ENCODE peak calls at places on chromosomes 12 and 14, in five cellular contexts. M, J, C, L and R are unnamed samples. For H3K4me1, the result is how much of the 10 kb centered on the place peaks cover.

GRCh38 chr14:103073367-103073875 is 10.6 kb upstream of the LBHD2 start:
- DNase-seq in L (peak), M (no peak), J (no peak), C (no peak), R (no peak)

GRCh38 chr14:86153480-86153879 is 623.5 kb downstream of the FLRT2 start:
- DNase-seq in M (peak), J (no peak), L (no peak), C (no peak), R (no peak)

GRCh38 chr14:61965030-61965745 is 203.0 kb downstream of the SNAPC1 start:
- DNase-seq in L (no peak), J (no peak), M (peak), C (no peak), R (no peak)

GRCh38 chr12:90004319-90005074 is 295.9 kb upstream of the ATP2B1 start:
- DNase-seq in M (peak), L (no peak), J (peak), C (no peak), R (no peak)

GRCh38 chr14:38880643-38881567 is 222.1 kb downstream of the SEC23A start:
- DNase-seq in M (no peak), L (no peak), J (peak), C (no peak), R (no peak)

GRCh38 chr14:50736932-50737419 is 68.9 kb upstream of the SAV1 start:
- DNase-seq in C (no peak), M (peak), L (no peak), J (no peak), R (no peak)

GRCh38 chr14:33393895-33394405 is 455.3 kb downstream of the NPAS3 start:
- DNase-seq in J (no peak), C (no peak), L (no peak), M (no peak), R (no peak)

GRCh38 chr12:116539905-116540482 is 19.2 kb upstream of the MAP1LC3B2 start:
- DNase-seq in L (no peak), M (peak), C (no peak), J (peak), R (no peak)

GRCh38 chr12:124545508-124546418 is 21.6 kb downstream of the NCOR2 start:
- DNase-seq in L (no peak), C (no peak), M (no peak), J (no peak), R (no peak)

GRCh38 chr14:33564774-33565630 is 385.9 kb downstream of the EGLN3 start:
- DNase-seq in J (no peak), M (peak), C (no peak), L (no peak), R (no peak)

GRCh38 chr12:96197503-96198272 is 3.5 kb downstream of the ELK3 start:
- DNase-seq in J (no peak), M (no peak), C (peak), L (peak), R (no peak)

GRCh38 chr14:22282429-22282828 is 306.6 kb downstream of the DAD1 start:
- DNase-seq in M (no peak), J (no peak), L (no peak), C (no peak), R (no peak)

GRCh38 chr14:61254803-61255526 is 26.2 kb downstream of the TMEM30B start:
- DNase-seq in L (no peak), J (no peak), C (no peak), M (peak), R (no peak)

GRCh38 chr14:22606380-22606779 is 8.3 kb downstream of the ABHD4 start:
- DNase-seq in J (no peak), C (no peak), L (no peak), M (no peak), R (no peak)

GRCh38 chr14:89540830-89541470 is 123.9 kb upstream of the FOXN3 start:
- DNase-seq in J (no peak), M (peak), C (no peak), L (no peak), R (no peak)

GRCh38 chr12:114343585-114343984 is 62.4 kb downstream of the TBX5 start:
- DNase-seq in J (no peak), L (no peak), C (no peak), M (no peak), R (no peak)

GRCh38 chr14:51575225-51576111 is 76.2 kb upstream of the FRMD6 start:
- DNase-seq in C (no peak), J (no peak), M (no peak), L (no peak), R (no peak)

GRCh38 chr14:68366656-68367055 is 426.2 kb downstream of the ZFP36L1 start:
- DNase-seq in J (no peak), M (no peak), L (no peak), C (no peak), R (no peak)

GRCh38 chr14:68363841-68364711 is 428.8 kb downstream of the ZFP36L1 start:
- DNase-seq in J (peak), C (no peak), L (no peak), M (peak), R (no peak)

GRCh38 chr14:68363401-68363800 is 429.5 kb downstream of the ZFP36L1 start:
- DNase-seq in J (peak), C (peak), L (no peak), M (peak), R (no peak)

GRCh38 chr14:68365228-68365627 is 427.6 kb downstream of the ZFP36L1 start:
- DNase-seq in C (peak), J (no peak), M (no peak), L (no peak), R (no peak)

GRCh38 chr14:68364823-68365222 is 428.0 kb downstream of the ZFP36L1 start:
- DNase-seq in C (no peak), J (no peak), M (peak), L (no peak), R (no peak)
- H3K4me3 ChIP-seq in C (no peak), J (no peak), M (no peak), L (no peak), R (peak)

GRCh38 chr12:12791756-12792346 is 6.4 kb downstream of the APOLD1 start:
- DNase-seq in J (peak), L (no peak), M (no peak), C (no peak), R (no peak)
- H3K4me1 ChIP-seq in J (under half), L (under half), M (under half), C (under half), R (under half)

DNA sequence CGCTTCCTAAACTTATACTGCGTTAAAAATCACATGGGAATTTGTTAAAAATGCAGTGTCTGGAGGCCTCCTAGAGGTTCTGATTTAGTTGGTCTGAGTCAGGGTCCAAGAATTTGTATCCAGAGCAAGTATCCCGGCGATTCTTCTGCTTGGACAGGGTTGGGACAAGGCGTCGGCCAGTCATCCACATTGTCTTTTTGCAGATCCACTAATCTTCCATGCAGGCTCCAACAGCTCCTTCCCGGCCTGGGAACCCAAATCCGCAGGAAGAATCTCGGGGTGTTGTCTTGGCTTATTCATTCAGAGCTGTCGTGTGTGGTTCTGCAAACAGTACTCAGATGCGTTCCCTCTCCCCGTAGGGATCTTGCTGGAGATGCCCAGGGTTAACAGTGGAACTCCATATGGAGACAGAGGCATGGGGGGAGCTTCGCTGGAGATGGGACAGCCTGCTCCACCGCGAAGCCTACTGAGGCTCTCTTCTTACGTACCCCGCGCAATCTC is 25.3 kb downstream of the GPRC5D start:
- DNase-seq in C (no peak), L (no peak), J (no peak), M (no peak), R (no peak)
- H3K4me3 ChIP-seq in C (no peak), L (peak), J (no peak), M (no peak), R (peak)

GRCh38 chr12:57607958-57608663 is 3.1 kb upstream of the ARHGEF25 start:
- DNase-seq in J (no peak), C (no peak), L (no peak), M (no peak), R (no peak)
- H3K4me1 ChIP-seq in J (under half), C (under half), L (under half), M (under half), R (under half)

GRCh38 chr12:81010641-81011040 is 67.2 kb upstream of the ACSS3 start:
- DNase-seq in M (no peak), L (no peak), J (no peak), C (no peak), R (no peak)
- H3K4me3 ChIP-seq in M (no peak), L (no peak), J (no peak), C (no peak), R (no peak)

GRCh38 chr14:65360144-65360784 is 52.3 kb upstream of the FUT8 start:
- DNase-seq in M (no peak), C (no peak), J (no peak), L (no peak), R (no peak)
- H3K4me1 ChIP-seq in M (under half), C (under half), J (under half), L (under half), R (under half)

GRCh38 chr12:110370732-110371141 is 32.8 kb downstream of the ANAPC7 start:
- DNase-seq in M (no peak), J (no peak), C (no peak), L (no peak), R (no peak)
- H3K4me3 ChIP-seq in M (no peak), J (no peak), C (no peak), L (no peak), R (no peak)

DNA sequence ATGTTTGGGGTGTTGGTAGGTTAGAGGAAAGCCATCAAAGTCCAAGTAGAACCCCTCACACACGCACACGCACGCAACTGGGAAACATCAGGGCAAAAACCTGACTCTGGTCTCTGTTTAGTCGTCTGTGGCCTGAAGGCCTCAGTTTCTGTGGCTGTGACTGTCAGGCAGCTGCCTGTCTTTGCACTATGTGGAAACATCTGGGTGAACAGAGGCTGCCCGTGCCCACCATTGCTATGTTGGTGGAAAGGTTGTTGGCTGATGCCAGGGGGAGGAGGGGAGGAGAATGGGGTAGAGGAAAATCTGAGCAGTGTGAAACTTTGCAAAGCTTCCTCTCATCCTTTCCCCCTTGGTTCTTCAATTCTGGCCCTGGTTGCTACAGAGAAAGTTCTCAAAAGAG is 7.4 kb downstream of the HOXC10 start:
- DNase-seq in C (no peak), J (no peak), M (no peak), L (no peak), R (no peak)
- H3K4me1 ChIP-seq in C (under half), J (under half), M (under half), L (under half), R (under half)

DNA sequence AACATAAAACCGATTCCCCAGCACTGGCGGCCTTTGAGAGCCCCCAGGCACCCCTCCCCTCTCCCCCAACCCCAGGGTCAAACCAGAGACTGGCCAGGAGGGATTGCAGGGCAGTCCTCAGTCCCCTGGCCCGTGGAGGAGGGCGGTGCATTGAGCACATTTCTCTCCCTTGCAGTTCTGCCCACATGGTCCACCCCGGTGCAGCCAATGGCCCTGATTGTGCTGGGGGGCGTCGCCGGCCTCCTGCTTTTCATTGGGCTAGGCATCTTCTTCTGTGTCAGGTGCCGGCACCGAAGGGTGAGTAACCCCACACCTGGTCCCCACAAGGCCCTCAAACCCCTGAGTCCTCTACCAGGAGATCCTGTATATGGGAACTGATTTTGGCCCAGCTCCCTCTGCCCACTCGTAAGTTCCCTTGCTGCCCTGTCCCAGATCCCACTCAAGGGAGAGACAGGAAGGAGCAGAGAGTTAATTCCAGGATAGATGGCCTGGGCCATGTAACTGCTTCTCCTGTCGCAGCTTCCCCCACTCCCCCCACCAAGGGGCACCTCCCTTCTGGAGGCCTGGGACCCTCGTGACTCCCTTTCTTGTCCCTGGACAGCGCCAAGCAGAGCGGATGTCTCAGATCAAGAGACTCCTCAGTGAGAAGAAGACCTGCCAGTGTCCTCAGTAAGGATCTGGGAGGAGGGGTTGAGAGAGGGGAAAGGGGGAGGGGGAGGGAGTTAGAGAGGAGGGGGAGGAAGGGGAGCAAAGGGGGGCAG is 3.2 kb upstream of the GPR162 start:
- DNase-seq in C (no peak), J (peak), L (no peak), M (peak), R (no peak)
- H3K4me3 ChIP-seq in C (no peak), J (no peak), L (no peak), M (no peak), R (no peak)

GRCh38 chr14:69614592-69614991 is 3.2 kb downstream of the SUSD6 start:
- DNase-seq in L (no peak), M (no peak), C (no peak), J (no peak), R (no peak)
- H3K4me1 ChIP-seq in L (under half), M (under half), C (under half), J (under half), R (half or more)